ENCODE peak calls at places on chromosomes 3 and 15, in six cellular contexts. M is lung; V is neuronal stem cell; N is activated naive CD4-positive, alpha-beta T cell treated with anti-CD3 and anti-CD28 coated beads, Interleukin-2, amount 50 U/mL, for 72 hours; R is NCI-H2081; A is anterior cingulate cortex. H is an unnamed sample.

GRCh38 chr15:95839367-95839782 is 491.1 kb upstream of the NR2F2 start:
- DNase-seq in M (no peak), V (no peak), N (no peak), R (no peak), A (no peak), H (no peak)

GRCh38 chr3:18715208-18715607 is 290.1 kb upstream of the SATB1 start:
- DNase-seq in M (no peak), V (no peak), N (no peak), R (no peak), A (no peak), H (no peak)

GRCh38 chr3:195407511-195408409 is 35.1 kb downstream of the ACAP2 start:
- DNase-seq in M (no peak), V (no peak), N (no peak), R (no peak), A (no peak), H (no peak)

GRCh38 chr3:16060945-16061344 is 113.5 kb upstream of the GALNT15 start:
- DNase-seq in M (no peak), V (no peak), N (no peak), R (no peak), A (no peak), H (no peak)

GRCh38 chr3:47612178-47612577 is 33.5 kb upstream of the CSPG5 start:
- DNase-seq in M (no peak), V (no peak), N (no peak), R (no peak), A (no peak), H (no peak)

GRCh38 chr15:77418341-77419049 is 1.4 kb downstream of the PEAK1 start:
- DNase-seq in M (no peak), V (no peak), N (no peak), R (no peak), A (no peak), H (no peak)

GRCh38 chr15:77784361-77785292 is 151.9 kb upstream of the LINGO1 start:
- DNase-seq in M (no peak), V (no peak), N (no peak), R (peak), A (no peak), H (no peak)

GRCh38 chr3:106376016-106376415 is 507.2 kb upstream of the CBLB start:
- DNase-seq in M (no peak), V (no peak), N (no peak), R (no peak), A (no peak), H (no peak)

GRCh38 chr3:67461667-67462142 is 192.7 kb downstream of the SUCLG2 start:
- DNase-seq in M (no peak), V (no peak), N (no peak), R (peak), A (no peak), H (peak)

GRCh38 chr3:4350789-4351163 is 47.6 kb downstream of the SETMAR start:
- DNase-seq in M (no peak), V (peak), N (no peak), R (peak), A (no peak), H (peak)

GRCh38 chr3:4584537-4585249 is 91.5 kb downstream of the ITPR1 start:
- DNase-seq in M (no peak), V (no peak), N (no peak), R (no peak), A (no peak), H (no peak)

GRCh38 chr3:10619989-10620832 is 114.8 kb upstream of the ATP2B2 start:
- DNase-seq in M (no peak), V (no peak), N (no peak), R (no peak), A (no peak), H (peak)

GRCh38 chr3:48405343-48405881 is 24.5 kb downstream of the PLXNB1 start:
- DNase-seq in M (no peak), V (no peak), N (peak), R (no peak), A (no peak), H (no peak)

GRCh38 chr15:62165029-62165792 is at the start of gene C2CD4B:
- DNase-seq in M (peak), V (peak), N (no peak), R (no peak), A (no peak), H (no peak)